ENCODE peak calls at places on chromosomes 7 and 10, in seven cellular contexts. R, D, K, W, N, B and I are unnamed samples.

GRCh38 chr7:55775051-55775420 is 87.5 kb downstream of the SEPTIN14 start:
- DNase-seq in R (no peak), N (no peak), D (no peak), W (no peak), B (no peak), K (no peak), I (no peak)

GRCh38 chr7:24713039-24713793 is 44.0 kb downstream of the GSDME start:
- DNase-seq in K (no peak), R (no peak), N (no peak), B (no peak), D (no peak), W (no peak), I (no peak)

GRCh38 chr10:46026106-46026505 is 4.3 kb downstream of the NCOA4 start:
- DNase-seq in W (no peak), N (no peak), B (no peak), K (no peak), R (no peak), D (no peak), I (no peak)

GRCh38 chr10:93916257-93917063 is 22.7 kb downstream of the SLC35G1 start:
- DNase-seq in N (peak; percentile 53), W (no peak), D (no peak), K (no peak), B (no peak), R (no peak), I (no peak)

GRCh38 chr10:119025776-119026175 is 3.7 kb upstream of the NANOS1 start:
- DNase-seq in N (no peak), B (no peak), D (no peak), W (no peak), R (peak; percentile 58), K (no peak), I (peak; percentile 93)

GRCh38 chr7:48887500-48887899 is 36.8 kb upstream of the CDC14C start:
- DNase-seq in R (no peak), B (no peak), N (no peak), D (no peak), K (no peak), W (no peak), I (no peak)

GRCh38 chr7:36944843-36945242 is 220.5 kb upstream of the AOAH start:
- DNase-seq in B (no peak), K (no peak), R (no peak), D (no peak), N (no peak), W (no peak), I (no peak)

GRCh38 chr10:88278912-88279311 is 304.2 kb downstream of the RNLS start:
- DNase-seq in B (no peak), W (no peak), K (no peak), D (no peak), R (peak; percentile 38), N (no peak), I (no peak)

GRCh38 chr7:151676759-151677158 is 157.1 kb upstream of the RHEB start:
- DNase-seq in B (no peak), N (no peak), W (no peak), R (no peak), K (no peak), D (no peak), I (peak; percentile 82)

GRCh38 chr7:42083284-42083683 is 153.7 kb downstream of the GLI3 start:
- DNase-seq in N (no peak), B (no peak), K (no peak), R (no peak), D (no peak), W (no peak), I (no peak)

GRCh38 chr7:131897016-131897789 is 340.8 kb upstream of the PODXL start:
- DNase-seq in W (no peak), R (no peak), K (peak; percentile 80), D (no peak), B (peak; percentile 20), N (peak; percentile 33), I (no peak)

GRCh38 chr10:93072225-93072712 is 1.4 kb upstream of the CYP26A1 start:
- DNase-seq in R (no peak), N (no peak), W (peak; percentile 63), K (no peak), B (no peak), D (no peak), I (peak; percentile 27)

GRCh38 chr10:73448384-73448783 is 15.0 kb upstream of the MSS51 start:
- DNase-seq in N (no peak), W (no peak), B (no peak), R (no peak), D (no peak), K (no peak), I (no peak)

GRCh38 chr10:1162481-1163203 is 106.5 kb downstream of the WDR37 start:
- DNase-seq in R (no peak), B (no peak), W (peak; percentile 53), K (no peak), N (no peak), D (no peak), I (no peak)

GRCh38 chr7:21939136-21939857 is 6.4 kb downstream of the CDCA7L start:
- DNase-seq in K (no peak), D (peak; percentile 45), W (no peak), R (peak; percentile 50), B (no peak), N (peak; percentile 35), I (peak; percentile 43)

GRCh38 chr10:127151541-127151940 is 44.9 kb downstream of the INSYN2A start:
- DNase-seq in B (no peak), W (no peak), D (no peak), R (no peak), K (no peak), N (no peak), I (no peak)

GRCh38 chr7:127865466-127865865 is 165.8 kb downstream of the LRRC4 start:
- DNase-seq in N (no peak), D (no peak), K (no peak), B (no peak), R (no peak), W (no peak), I (no peak)

GRCh38 chr10:14608381-14609001 is 166.2 kb downstream of the FAM107B start:
- DNase-seq in N (peak; percentile 61), D (peak; percentile 52), W (no peak), K (no peak), B (no peak), R (no peak), I (no peak)

GRCh38 chr10:3763852-3764625 is 21.0 kb downstream of the KLF6 start:
- DNase-seq in N (no peak), D (no peak), W (no peak), B (no peak), K (no peak), R (no peak), I (no peak)

GRCh38 chr10:113982745-113983144 is 60.9 kb upstream of the ADRB1 start:
- DNase-seq in N (peak; percentile 33), W (peak; percentile 76), R (peak; percentile 68), D (peak; percentile 62), K (no peak), B (no peak), I (peak; percentile 93)

GRCh38 chr10:97714401-97715258 is 1.1 kb downstream of the MARVELD1 start:
- DNase-seq in B (peak; percentile 81), K (no peak), N (peak; percentile 68), R (peak; percentile 54), W (peak; percentile 87), D (no peak), I (peak; percentile 51)

DNA sequence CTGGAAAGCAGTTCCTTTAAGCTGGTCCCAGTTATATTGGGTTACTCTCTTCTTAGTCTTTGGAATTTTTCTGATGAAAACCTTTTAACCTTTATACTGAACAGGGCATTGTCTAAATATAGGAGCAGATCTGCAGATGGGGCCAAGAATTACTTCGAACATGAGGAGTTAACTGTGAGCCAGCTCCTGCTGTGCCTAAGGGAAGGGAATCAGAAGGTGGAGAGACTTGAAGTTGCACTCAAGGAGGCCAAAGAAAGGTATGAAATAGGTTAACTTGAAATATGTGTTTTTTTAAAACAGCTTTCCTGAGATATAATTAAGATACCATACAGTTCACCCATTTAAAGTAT is 18.8 kb downstream of the OPTN start:
- DNase-seq in K (no peak), B (no peak), D (no peak), R (no peak), W (no peak), N (no peak), I (no peak)
- H3K36me3 ChIP-seq in K (peaks cover 49% of the 10 kb centered on the region), B (peaks cover 5% of the 10 kb centered on the region), D (peaks cover 1% of the 10 kb centered on the region), R (peaks cover 26% of the 10 kb centered on the region), W (peaks cover 63% of the 10 kb centered on the region), N (peaks cover 9% of the 10 kb centered on the region), I (peaks cover 33% of the 10 kb centered on the region)

GRCh38 chr10:5938291-5938690 is 39.1 kb downstream of the IL15RA start:
- DNase-seq in N (no peak), W (no peak), B (no peak), D (no peak), R (no peak), K (no peak), I (no peak)
- H3K36me3 ChIP-seq in N (peaks cover 34% of the 10 kb centered on the region), W (peaks cover 49% of the 10 kb centered on the region), B (no peaks in the 10 kb centered on the region), D (peaks cover 22% of the 10 kb centered on the region), R (peaks cover 30% of the 10 kb centered on the region), K (peaks cover 44% of the 10 kb centered on the region), I (peaks cover 28% of the 10 kb centered on the region)

DNA sequence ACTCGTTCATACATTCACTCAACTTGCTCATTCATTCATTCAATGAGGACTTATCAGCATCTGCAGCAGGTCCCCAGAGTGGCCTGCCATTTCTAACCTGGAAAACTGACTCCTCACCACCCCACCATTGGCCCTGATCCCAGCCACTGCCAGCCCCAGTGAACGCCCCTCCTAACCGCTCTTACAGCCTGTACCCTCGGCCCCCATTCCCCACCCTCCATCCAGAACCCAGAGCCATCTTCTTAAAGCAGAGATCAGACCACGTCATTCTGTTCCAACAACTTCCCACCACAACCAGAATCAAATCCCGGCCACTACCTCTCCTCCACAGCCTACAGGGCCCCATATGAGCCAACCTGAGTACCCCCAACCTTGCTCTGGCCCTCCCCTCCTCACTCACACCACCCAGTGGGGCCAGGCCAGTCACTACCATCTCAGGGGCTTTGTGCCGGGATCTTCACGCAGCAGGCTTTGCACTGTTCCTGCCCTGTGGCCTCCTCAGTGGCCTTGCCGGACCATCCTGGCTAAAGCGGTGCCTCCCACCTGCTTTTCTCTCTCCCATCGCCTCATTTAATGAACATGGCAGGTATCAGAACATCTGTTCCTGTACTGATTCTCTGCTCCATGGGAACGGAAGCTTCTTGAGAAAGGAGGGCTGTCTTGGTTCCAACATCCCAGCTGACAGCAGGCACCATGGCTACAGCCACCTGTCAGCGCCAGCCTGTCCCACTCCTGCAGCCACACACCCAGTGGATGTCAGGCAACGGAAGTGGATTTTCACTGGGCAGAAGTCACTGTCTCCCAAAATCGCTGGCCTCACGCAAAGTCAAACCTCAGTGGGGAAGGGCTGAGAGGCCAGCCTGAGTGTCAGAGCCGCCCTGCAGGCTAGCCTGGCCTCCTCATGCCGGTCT is 45.4 kb downstream of the FAM53B start:
- DNase-seq in B (no peak), D (no peak), W (peak; percentile 46), K (no peak), N (no peak), R (no peak), I (no peak)
- H3K36me3 ChIP-seq in B (peaks cover 9% of the 10 kb centered on the region), D (peaks cover 6% of the 10 kb centered on the region), W (peaks cover 26% of the 10 kb centered on the region), K (peaks cover 33% of the 10 kb centered on the region), N (peaks cover 2% of the 10 kb centered on the region), R (no peaks in the 10 kb centered on the region), I (no peaks in the 10 kb centered on the region)

GRCh38 chr10:110993024-110993693 is 73.8 kb downstream of the SHOC2 start:
- DNase-seq in B (no peak), W (no peak), K (no peak), D (no peak), R (no peak), N (no peak), I (no peak)
- H3K36me3 ChIP-seq in B (no peaks in the 10 kb centered on the region), W (no peaks in the 10 kb centered on the region), K (peaks cover 3% of the 10 kb centered on the region), D (peaks cover 2% of the 10 kb centered on the region), R (no peaks in the 10 kb centered on the region), N (no peaks in the 10 kb centered on the region), I (no peaks in the 10 kb centered on the region)